ENCODE peak calls at places on chromosomes 11 and 22, in seven cellular contexts. V is CD8-positive, alpha-beta memory T cell; N is heart left ventricle; U is bronchial epithelial cell; T is endothelial cell of umbilical vein; L is lower lobe of right lung; C is MM.1S. O is an unnamed sample.

GRCh38 chr11:59787816-59788215 is 22.8 kb downstream of the MRPL16 start:
- DNase-seq in V (no peak), N (no peak), U (peak; percentile 82), T (peak; percentile 84), L (no peak), C (no peak), O (no peak)

GRCh38 chr11:2004466-2004865 is 6.8 kb upstream of the H19 start:
- DNase-seq in V (no peak), N (no peak), U (no peak), T (no peak), L (no peak), C (no peak), O (no peak)

GRCh38 chr11:35968386-35969088 is 24.7 kb downstream of the LDLRAD3 start:
- DNase-seq in V (no peak), N (no peak), U (no peak), T (no peak), L (no peak), C (no peak), O (no peak)

GRCh38 chr11:9752091-9752490 is 88.2 kb downstream of the SWAP70 start:
- DNase-seq in V (no peak), N (no peak), U (no peak), T (no peak), L (no peak), C (no peak), O (no peak)

GRCh38 chr11:79768343-79768742 is 327.5 kb upstream of the TENM4 start:
- DNase-seq in V (no peak), N (no peak), U (no peak), T (no peak), L (no peak), C (no peak), O (no peak)

GRCh38 chr11:3942956-3943497 is 87.6 kb downstream of the STIM1 start:
- DNase-seq in V (no peak), N (no peak), U (peak; percentile 41), T (peak; percentile 68), L (no peak), C (no peak), O (no peak)

GRCh38 chr11:35038211-35038930 is 100.6 kb upstream of the CD44 start:
- DNase-seq in V (no peak), N (no peak), U (no peak), T (no peak), L (no peak), C (no peak), O (no peak)

GRCh38 chr22:32410459-32410858 is 1.6 kb downstream of the RTCB start:
- DNase-seq in V (no peak), N (no peak), U (peak; percentile 22), T (no peak), L (no peak), C (no peak), O (no peak)

DNA sequence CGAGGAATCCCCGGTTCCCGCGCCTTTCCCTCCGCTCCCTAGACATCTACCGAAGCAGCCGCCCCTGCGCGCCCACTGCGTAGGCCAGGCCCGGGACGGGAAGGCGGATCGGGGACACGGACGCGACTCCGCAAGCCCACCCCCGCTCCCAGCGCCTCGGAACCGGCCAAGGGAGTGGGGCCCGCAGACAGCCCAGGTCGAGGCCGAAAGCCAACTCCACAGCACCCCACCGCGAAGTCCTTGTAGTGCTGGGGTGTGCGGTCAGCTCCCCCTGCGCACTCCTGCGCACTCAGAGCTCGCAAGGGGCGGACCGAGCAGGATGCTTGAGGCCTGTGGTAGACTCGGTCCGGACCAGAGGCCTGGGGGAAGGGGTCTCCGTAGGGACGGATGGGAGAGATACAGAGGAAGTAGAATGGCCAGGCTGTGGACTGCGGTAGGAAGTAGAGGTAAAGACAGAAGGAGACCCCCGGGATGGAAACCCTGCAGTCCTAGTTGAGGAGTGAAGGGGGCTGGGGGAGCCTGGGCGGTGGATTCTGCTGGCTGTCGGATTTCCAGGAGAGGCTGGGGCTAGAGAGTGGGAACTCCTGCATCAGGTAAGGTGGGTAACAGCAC is 547 bp upstream of the SCARF2 start:
- DNase-seq in V (no peak), N (peak; percentile 57), U (no peak), T (no peak), L (peak; percentile 49), C (no peak), O (peak; percentile 88)
- H3K4me3 ChIP-seq in V (no peak overlapping the region), N (peak overlapping the region; percentile 70), U (peak overlapping the region; percentile 40), T (peak overlapping the region; percentile 33), L (peak overlapping the region; percentile 68), C (no peak overlapping the region), O (peak overlapping the region; percentile 63)

GRCh38 chr11:126992804-126993111 is 7.8 kb downstream of the KIRREL3 start:
- DNase-seq in V (no peak), N (no peak), U (no peak), T (no peak), L (no peak), C (no peak), O (no peak)

GRCh38 chr11:126991596-126991995 is 9.0 kb downstream of the KIRREL3 start:
- DNase-seq in V (no peak), N (no peak), U (no peak), T (no peak), L (no peak), C (no peak), O (no peak)

GRCh38 chr11:126993599-126993998 is 7.0 kb downstream of the KIRREL3 start:
- DNase-seq in V (no peak), N (no peak), U (no peak), T (no peak), L (no peak), C (no peak), O (no peak)

GRCh38 chr11:126990716-126991480 is 9.7 kb downstream of the KIRREL3 start:
- DNase-seq in V (no peak), N (no peak), U (no peak), T (no peak), L (no peak), C (no peak), O (no peak)

DNA sequence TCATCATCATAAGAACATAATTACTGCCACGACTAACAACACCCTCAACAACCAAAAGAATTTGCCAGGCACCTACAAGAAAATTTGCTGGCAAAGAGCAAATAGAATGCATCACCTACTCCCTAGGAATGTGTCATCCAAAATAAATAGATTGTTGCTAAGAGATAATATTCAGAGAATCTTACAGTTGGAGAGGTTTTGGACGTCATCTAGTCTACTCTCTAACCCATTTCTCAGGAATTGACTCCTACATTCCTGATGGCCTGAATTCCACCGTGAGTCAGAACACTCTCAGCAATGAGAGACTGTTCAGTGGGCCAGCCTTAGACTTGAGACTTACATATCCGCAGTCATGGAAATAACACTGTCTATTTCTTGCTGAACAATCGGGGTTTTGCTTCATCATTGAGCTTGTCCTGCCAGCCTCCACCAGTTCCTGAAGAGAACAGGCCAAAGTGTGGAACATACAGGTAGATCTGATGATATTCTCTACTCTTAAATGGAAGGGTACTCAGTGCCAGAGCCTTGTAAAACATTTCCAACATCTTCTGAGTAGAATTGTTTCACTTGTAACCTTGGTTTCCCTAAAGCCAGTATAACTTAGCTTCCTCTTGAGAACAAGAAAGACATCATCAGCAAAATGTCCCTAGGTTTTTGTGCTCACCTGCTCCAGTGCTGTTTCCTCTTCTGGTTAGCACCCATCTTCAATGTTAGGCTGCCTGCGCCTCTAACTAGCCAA is 8.3 kb downstream of the KIRREL3 start:
- DNase-seq in V (no peak), N (no peak), U (peak; percentile 67), T (no peak), L (no peak), C (no peak), O (no peak)
- H3K27me3 ChIP-seq in V (no peaks in the 10 kb centered on the region), N (peaks cover 22% of the 10 kb centered on the region), U (no peaks in the 10 kb centered on the region), T (no peaks in the 10 kb centered on the region), L (peaks cover 8% of the 10 kb centered on the region), C (no peaks in the 10 kb centered on the region), O (no peaks in the 10 kb centered on the region)

GRCh38 chr11:116847612-116848011 is 10.2 kb upstream of the APOA1 start:
- DNase-seq in V (no peak), N (no peak), U (no peak), T (no peak), L (no peak), C (no peak), O (no peak)
- H3K36me3 ChIP-seq in V (peaks cover 19% of the 10 kb centered on the region), N (peaks cover 18% of the 10 kb centered on the region), U (peaks cover 21% of the 10 kb centered on the region), T (peaks cover 16% of the 10 kb centered on the region), L (peaks cover 68% of the 10 kb centered on the region), C (no peaks in the 10 kb centered on the region), O (peaks cover 17% of the 10 kb centered on the region)

GRCh38 chr11:72860010-72860409 is 45.8 kb downstream of the ATG16L2 start:
- DNase-seq in V (no peak), N (no peak), U (no peak), T (no peak), L (no peak), C (no peak), O (no peak)
- H3K4me3 ChIP-seq in V (no peak overlapping the region), N (no peak overlapping the region), U (no peak overlapping the region), T (no peak overlapping the region), L (no peak overlapping the region), C (no peak overlapping the region), O (no peak overlapping the region)

GRCh38 chr11:76260296-76260695 is 54.0 kb upstream of the WNT11 start:
- DNase-seq in V (no peak), N (no peak), U (no peak), T (no peak), L (no peak), C (no peak), O (no peak)
- H3K27me3 ChIP-seq in V (no peaks in the 10 kb centered on the region), N (no peaks in the 10 kb centered on the region), U (peaks cover 7% of the 10 kb centered on the region), T (peaks cover 13% of the 10 kb centered on the region), L (no peaks in the 10 kb centered on the region), C (no peaks in the 10 kb centered on the region), O (no peaks in the 10 kb centered on the region)

GRCh38 chr22:43170131-43170480 is 16.8 kb downstream of the TTLL12 start:
- DNase-seq in V (no peak), N (peak; percentile 47), U (no peak), T (no peak), L (no peak), C (no peak), O (no peak)

GRCh38 chr22:43171607-43172006 is 15.3 kb downstream of the TTLL12 start:
- DNase-seq in V (no peak), N (no peak), U (no peak), T (no peak), L (no peak), C (no peak), O (no peak)

GRCh38 chr22:43169310-43170130 is 17.4 kb downstream of the TTLL12 start:
- DNase-seq in V (no peak), N (no peak), U (no peak), T (no peak), L (no peak), C (no peak), O (no peak)

GRCh38 chr22:43172191-43172590 is 14.7 kb downstream of the TTLL12 start:
- DNase-seq in V (no peak), N (peak; percentile 29), U (no peak), T (no peak), L (no peak), C (no peak), O (no peak)

DNA sequence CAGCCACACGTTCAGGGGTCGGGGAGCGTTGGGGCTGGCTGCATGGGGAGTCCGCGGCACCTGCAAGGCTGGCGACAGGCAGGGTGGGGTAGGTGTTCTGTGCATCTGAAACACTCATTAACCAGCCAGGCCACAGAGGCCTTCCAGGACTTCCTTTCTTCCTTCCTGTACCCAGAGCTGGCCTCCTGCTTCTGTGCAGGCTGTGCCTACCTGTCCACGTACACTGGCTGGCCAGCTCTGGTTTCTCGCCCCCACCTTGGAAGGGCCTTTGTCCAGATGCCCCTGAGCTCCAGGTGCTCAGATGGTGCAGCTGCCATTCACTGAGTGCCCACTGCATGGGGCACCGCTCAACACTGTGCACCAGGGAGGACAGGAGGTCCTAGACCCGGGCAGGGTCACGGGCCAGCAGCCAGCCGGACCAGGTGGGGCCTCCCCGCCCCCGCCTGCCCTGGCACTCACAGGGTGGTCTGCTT is 15.9 kb downstream of the TTLL12 start:
- DNase-seq in V (no peak), N (peak; percentile 51), U (no peak), T (no peak), L (no peak), C (no peak), O (no peak)
- H3K36me3 ChIP-seq in V (no peaks in the 10 kb centered on the region), N (peaks cover 15% of the 10 kb centered on the region), U (peaks cover 50% of the 10 kb centered on the region), T (peaks cover 18% of the 10 kb centered on the region), L (peaks cover 83% of the 10 kb centered on the region), C (no peaks in the 10 kb centered on the region), O (peaks cover 38% of the 10 kb centered on the region)

O was measured in H7.